ENCODE peak calls at places on chromosomes 11 and 22, in four cellular contexts. P, Y, S and L are unnamed samples.

GRCh38 chr11:128622137-128622523 is 34.8 kb upstream of the ETS1 start:
- DNase-seq in P (no peak), Y (no peak), S (no peak), L (no peak)

GRCh38 chr11:100576044-100577021 is 110.8 kb upstream of the ARHGAP42 start:
- DNase-seq in P (no peak), Y (no peak), S (no peak), L (no peak)

GRCh38 chr22:33513388-33514336 is 406.6 kb downstream of the LARGE1 start:
- DNase-seq in P (no peak), Y (no peak), S (no peak), L (no peak)

GRCh38 chr11:102911758-102912481 is 37.1 kb upstream of the MMP12 start:
- DNase-seq in P (no peak), Y (no peak), S (no peak), L (no peak)

GRCh38 chr11:36312593-36312990 is 16.5 kb downstream of the PRR5L start:
- DNase-seq in P (peak), Y (no peak), S (no peak), L (no peak)

GRCh38 chr11:13535819-13536218 is 40.0 kb upstream of the PTH start:
- DNase-seq in P (no peak), Y (no peak), S (no peak), L (no peak)

GRCh38 chr11:78350646-78351165 is 66.9 kb downstream of the GAB2 start:
- DNase-seq in P (no peak), Y (no peak), S (no peak), L (no peak)

GRCh38 chr11:94593030-94593429 is 25.9 kb downstream of the PIWIL4 start:
- DNase-seq in P (no peak), Y (no peak), S (no peak), L (no peak)

GRCh38 chr11:113241190-113242051 is 73.0 kb upstream of the TTC12 start:
- DNase-seq in P (no peak), Y (no peak), S (no peak), L (no peak)

GRCh38 chr11:132158091-132158490 is 787.7 kb downstream of the NTM start:
- DNase-seq in P (no peak), Y (no peak), S (no peak), L (no peak)

DNA sequence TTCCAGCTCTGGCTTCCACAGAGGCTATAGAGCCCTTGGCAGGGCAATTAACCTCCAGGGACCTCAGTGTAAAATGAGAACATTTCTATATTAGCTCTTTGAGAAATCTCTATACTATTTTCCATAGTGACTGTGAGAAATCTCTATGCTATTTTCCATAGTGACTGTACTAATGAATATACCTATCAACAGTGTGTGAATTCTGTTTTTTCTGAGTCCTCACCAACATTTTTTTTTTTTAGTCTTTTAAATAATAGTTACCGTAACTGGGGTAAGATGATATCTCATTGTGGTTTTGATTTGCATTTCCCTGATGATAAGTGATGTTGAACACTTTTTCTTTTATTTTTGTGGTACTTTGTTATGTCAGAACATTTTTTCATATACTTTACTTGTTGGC is 7.0 kb upstream of the MTNR1B start:
- DNase-seq in P (no peak), Y (no peak), S (no peak), L (no peak)
- H3K4me3 ChIP-seq in P (no peak), Y (no peak), S (no peak), L (no peak)

DNA sequence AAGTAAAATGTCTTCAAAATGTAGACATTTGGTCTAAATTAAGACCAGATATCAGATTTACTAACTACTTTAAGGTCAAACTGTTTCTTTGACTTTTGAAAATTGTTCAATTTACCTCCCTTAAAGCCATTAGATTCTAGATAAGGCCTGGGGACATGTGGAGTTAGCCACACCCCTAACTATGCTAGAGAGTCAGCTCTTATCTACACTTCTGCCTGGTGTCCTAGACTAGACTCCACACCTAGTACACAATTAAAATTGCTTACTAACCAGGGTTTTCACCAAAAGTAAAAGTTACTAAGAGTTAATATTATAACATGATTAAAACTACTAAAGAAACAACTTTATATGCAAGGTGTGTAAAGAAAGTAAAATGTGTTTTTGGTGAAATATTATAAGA is 43.6 kb upstream of the DBX1 start:
- DNase-seq in P (no peak), Y (no peak), S (no peak), L (no peak)
- H3K27ac ChIP-seq in P (no peak), Y (no peak), S (no peak), L (no peak)

GRCh38 chr22:46035380-46035741 is 58.4 kb upstream of the WNT7B start:
- DNase-seq in P (no peak), Y (no peak), S (no peak), L (no peak)
- H3K4me3 ChIP-seq in P (peak), Y (peak), S (peak), L (peak)

GRCh38 chr11:8206251-8207079 is 37.6 kb upstream of the RIC3 start:
- DNase-seq in P (no peak), Y (peak), S (peak), L (no peak)
- H3K27ac ChIP-seq in P (no peak), Y (peak), S (peak), L (peak)

DNA sequence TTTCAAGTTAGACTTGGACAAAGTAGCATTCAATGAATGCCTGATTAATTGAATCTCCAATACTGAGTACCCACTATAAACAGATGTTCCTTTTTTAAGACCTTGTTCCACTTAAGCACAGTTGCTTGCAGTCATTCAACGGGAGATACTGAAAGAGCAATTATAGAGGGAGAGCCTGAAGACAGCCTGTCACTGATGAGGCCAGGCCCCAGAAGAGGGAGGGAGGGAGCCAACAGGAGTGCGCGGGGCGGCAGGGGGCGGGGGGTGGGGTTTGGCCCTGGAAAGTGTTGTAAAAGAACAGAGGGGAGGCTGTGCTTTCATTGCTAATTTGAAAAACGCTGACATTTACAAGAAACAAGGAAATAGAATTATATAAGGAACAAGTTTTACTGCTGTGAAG is 53.1 kb downstream of the MAP6 start:
- DNase-seq in P (no peak), Y (no peak), S (no peak), L (no peak)
- H3K4me3 ChIP-seq in P (no peak), Y (no peak), S (no peak), L (no peak)

DNA sequence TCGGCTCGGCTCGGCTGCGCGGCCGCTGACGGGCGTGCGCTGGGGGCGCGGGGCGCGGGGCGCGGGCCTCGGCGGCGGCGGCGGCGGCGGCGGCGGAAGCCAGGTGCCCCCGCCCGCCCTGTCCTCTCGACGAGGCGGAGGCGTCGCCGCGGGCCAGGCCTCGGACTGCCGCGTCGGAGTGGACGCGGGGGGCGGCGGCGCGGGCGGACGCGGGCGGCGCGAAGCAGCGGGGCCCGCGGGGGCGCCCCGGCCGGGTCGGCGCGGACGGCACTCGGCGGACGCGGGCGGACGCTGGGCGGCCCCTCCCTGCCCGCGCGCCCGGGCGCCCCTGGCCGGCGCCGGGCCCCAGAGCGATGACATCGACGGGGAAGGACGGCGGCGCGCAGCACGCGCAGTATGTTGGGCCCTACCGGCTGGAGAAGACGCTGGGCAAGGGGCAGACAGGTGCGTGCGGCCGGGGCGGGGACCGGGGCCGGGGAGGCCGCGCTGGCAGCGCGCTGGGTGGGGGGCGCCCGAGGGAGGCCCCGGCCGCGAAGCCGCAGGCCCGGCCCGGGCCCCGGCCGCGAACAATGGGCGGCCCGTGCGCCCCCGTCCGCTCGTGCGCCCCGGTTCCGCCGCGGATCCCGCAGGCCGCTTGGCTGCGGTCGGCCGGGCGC is at the start of gene BRSK2:
- DNase-seq in P (no peak), Y (no peak), S (peak), L (peak)
- H3K27ac ChIP-seq in P (peak), Y (no peak), S (peak), L (peak)

DNA sequence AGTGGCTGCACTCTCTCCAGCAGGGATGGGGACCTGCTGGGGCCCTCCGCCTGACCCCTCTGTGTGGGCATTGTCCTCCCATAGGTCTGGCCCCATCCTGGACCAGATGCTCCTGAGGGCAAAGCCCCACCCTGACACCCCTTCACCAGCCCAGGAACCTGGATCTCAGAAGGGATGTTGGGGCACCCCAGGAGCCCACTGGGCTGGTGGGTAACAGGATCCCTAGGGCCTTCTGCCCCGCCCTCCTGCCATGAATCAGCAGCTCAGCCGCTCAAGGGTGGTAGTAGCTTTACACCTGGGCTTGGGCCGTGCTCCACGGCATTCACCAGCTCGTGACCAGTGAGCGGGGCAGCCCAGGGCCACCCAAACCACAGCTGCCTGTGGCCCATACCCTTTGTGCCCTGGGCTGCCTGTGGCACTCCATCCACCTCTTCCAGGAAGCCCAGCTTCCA is 1.0 kb upstream of the MAPK12 start:
- DNase-seq in P (no peak), Y (no peak), S (no peak), L (no peak)
- H3K4me3 ChIP-seq in P (no peak), Y (no peak), S (no peak), L (no peak)

DNA sequence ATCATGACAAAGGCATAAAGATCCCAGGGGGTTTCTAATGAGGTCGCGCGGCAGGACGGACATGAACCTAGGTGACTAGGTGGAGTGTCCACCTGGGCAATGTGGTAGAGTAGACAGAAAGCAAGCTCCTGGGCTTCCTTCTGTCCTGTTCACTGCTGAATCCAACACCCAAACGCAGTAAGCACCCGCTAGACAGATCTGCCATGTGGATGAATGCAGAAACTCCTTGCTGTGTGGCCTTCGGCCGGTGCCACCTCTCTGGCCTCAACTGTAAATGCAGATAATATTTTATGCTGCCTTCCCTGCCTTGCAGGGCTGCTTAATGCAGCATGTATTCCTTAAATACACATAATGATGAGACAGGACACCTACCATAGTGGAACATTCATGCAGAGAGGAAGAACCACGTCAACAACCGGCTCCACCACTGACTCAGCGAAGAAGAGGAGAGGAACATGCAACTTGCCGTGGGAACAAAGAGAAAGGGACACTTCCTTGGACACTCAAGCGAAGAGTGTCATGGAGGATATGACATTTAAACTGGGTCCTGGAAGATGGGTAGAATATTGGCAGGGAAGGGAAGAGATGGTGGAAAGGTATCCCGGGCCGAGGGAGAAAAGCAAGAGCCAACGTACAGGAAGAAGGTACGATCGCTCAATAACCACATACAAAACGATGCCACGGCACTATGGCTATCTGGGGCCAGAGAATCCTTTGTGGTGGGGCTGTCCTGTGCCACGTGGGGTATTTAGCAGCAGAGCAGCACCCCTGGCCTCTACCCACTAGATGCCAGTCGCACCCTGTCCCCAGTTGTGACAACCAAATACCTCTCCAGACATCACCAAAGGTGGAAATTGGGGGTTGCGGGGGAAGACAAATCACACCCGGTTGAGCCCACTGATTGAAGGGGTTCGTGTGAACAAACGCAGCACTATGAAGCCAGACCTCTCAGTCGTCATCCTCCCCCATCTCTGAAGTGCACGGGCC is 30.8 kb downstream of the MYH9 start:
- DNase-seq in P (no peak), Y (no peak), S (no peak), L (no peak)
- H3K27ac ChIP-seq in P (peak), Y (peak), S (peak), L (peak)

DNA sequence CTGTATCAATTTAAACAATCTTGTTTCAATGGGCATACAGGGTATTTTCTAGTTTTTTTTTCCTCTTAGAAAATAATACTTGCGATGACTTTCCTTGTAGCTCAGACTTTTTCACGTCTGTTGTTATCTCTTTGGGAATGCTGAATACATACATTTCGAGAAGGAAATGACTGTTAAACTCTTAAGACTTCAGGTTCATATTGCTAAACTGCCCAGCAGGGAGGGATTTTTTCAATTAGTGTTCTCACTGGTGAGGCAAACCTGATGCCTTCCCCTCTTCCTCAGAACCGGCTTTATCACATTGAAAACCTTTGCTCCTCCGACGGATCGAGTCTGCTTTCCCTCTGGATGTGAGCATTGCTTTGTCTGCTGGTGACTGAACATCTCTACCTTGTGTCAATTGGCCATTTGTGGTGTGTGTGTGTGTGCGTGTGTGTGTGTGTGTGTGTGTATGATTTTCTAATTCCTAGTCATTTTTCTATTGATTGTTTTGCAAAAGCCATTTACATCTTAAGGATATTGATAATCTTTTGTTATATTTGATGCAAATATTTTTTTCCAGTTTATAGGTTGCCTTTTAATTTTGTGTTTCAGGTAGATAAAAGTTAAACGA is 6.6 kb downstream of the NEAT1 start:
- DNase-seq in P (no peak), Y (peak), S (no peak), L (no peak)
- H3K4me3 ChIP-seq in P (peak), Y (peak), S (peak), L (no peak)